ENCODE peak calls at places on chromosome 5, in nine cellular contexts. N, S, V, G, J, L, T, D and B are unnamed samples.
A peak's percentile ranks its signal among the peaks of the same experiment; 100 is the strongest.

GRCh38 chr5:36029914-36030313 is 36.8 kb downstream of the UGT3A2 start:
- DNase-seq in J (no peak), L (no peak), N (no peak), G (no peak), S (peak; percentile 68), D (no peak), V (no peak), T (no peak), B (peak; percentile 57)

GRCh38 chr5:78569441-78569840 is 79.1 kb downstream of the LHFPL2 start:
- DNase-seq in V (no peak), L (no peak), D (peak; percentile 87), S (no peak), J (peak; percentile 18), T (no peak), G (peak; percentile 28), N (peak; percentile 73), B (no peak)

GRCh38 chr5:72079288-72079687 is 28.0 kb upstream of the MAP1B start:
- DNase-seq in V (no peak), S (no peak), L (no peak), T (no peak), N (no peak), D (no peak), G (peak; percentile 50), J (no peak), B (no peak)

GRCh38 chr5:5014836-5015235 is 125.3 kb upstream of the ADAMTS16 start:
- DNase-seq in V (no peak), G (no peak), N (no peak), D (no peak), S (no peak), L (no peak), T (no peak), J (no peak), B (no peak)

GRCh38 chr5:73312146-73312871 is 136.3 kb downstream of the FOXD1 start:
- DNase-seq in T (no peak), L (peak; percentile 6), D (no peak), S (no peak), J (peak; percentile 22), G (no peak), N (no peak), V (no peak), B (no peak)

GRCh38 chr5:13553896-13554295 is 390.6 kb downstream of the DNAH5 start:
- DNase-seq in T (peak; percentile 35), G (no peak), S (no peak), N (peak; percentile 5), V (no peak), D (no peak), J (no peak), L (no peak), B (no peak)

GRCh38 chr5:116035123-116035522 is 2.9 kb downstream of the ARL14EPL start:
- DNase-seq in J (no peak), D (no peak), N (no peak), S (no peak), G (no peak), V (no peak), L (no peak), T (no peak), B (no peak)

GRCh38 chr5:160286947-160287346 is 25.4 kb downstream of the CCNJL start:
- DNase-seq in D (no peak), L (no peak), J (no peak), G (no peak), S (no peak), V (no peak), N (no peak), T (no peak), B (no peak)

GRCh38 chr5:61052870-61053269 is 107.9 kb downstream of the NDUFAF2 start:
- DNase-seq in N (peak; percentile 5), G (no peak), J (no peak), S (no peak), L (no peak), D (no peak), T (no peak), V (no peak), B (no peak)

GRCh38 chr5:40738502-40738901 is 17.3 kb downstream of the TTC33 start:
- DNase-seq in G (no peak), N (no peak), S (no peak), T (no peak), L (no peak), D (no peak), J (no peak), V (no peak), B (no peak)

GRCh38 chr5:58060971-58061370 is 398.9 kb downstream of the PLK2 start:
- DNase-seq in L (no peak), J (no peak), S (no peak), D (no peak), G (no peak), V (no peak), T (no peak), N (no peak), B (no peak)

GRCh38 chr5:1514027-1514818 is 9.5 kb downstream of the LPCAT1 start:
- DNase-seq in D (peak; percentile 56), J (peak; percentile 4), L (no peak), N (no peak), T (no peak), V (no peak), S (peak; percentile 9), G (peak; percentile 9), B (no peak)

GRCh38 chr5:51271261-51271660 is 112.0 kb upstream of the ISL1 start:
- DNase-seq in S (no peak), L (no peak), J (no peak), V (no peak), N (no peak), T (no peak), D (no peak), G (no peak), B (no peak)

GRCh38 chr5:32059779-32060178 is 114.3 kb downstream of the GOLPH3 start:
- DNase-seq in V (no peak), G (no peak), D (no peak), S (no peak), T (no peak), L (no peak), J (no peak), N (no peak), B (no peak)

GRCh38 chr5:2896371-2897275 is 145.1 kb upstream of the IRX2 start:
- DNase-seq in V (no peak), G (no peak), S (no peak), J (no peak), D (no peak), L (no peak), T (no peak), N (no peak), B (no peak)

DNA sequence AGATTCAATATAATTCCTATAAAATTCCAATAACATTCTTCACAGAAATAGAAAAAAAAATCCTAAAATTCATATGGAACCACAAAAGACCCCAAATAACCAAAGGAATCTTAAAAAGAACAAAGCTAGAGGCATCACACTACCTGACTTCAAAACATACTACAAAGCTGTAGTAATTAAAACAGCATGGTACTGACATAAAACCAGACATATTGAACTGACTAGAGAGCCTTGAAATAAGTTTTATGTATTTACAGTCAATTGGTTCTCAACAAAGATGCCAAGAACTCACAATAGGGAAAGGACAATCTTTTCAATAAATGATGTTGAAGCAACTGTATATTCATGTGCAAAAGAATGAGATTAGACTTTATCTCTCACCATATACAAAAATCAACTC is 36.9 kb downstream of the BTNL9 start:
- DNase-seq in D (no peak), V (no peak), S (no peak), J (no peak), G (no peak), N (no peak), L (no peak), T (no peak), B (no peak)
- H3K27ac ChIP-seq in D (no peak overlapping the region), V (no peak overlapping the region), S (no peak overlapping the region), J (no peak overlapping the region), G (no peak overlapping the region), N (no peak overlapping the region), L (no peak overlapping the region), T (no peak overlapping the region), B (no peak overlapping the region)

GRCh38 chr5:172849636-172850453 is 15.8 kb downstream of the ERGIC1 start:
- DNase-seq in T (no peak), V (peak; percentile 86), J (peak; percentile 77), S (no peak), L (no peak), G (no peak), N (no peak), D (no peak), B (no peak)

GRCh38 chr5:172853355-172853975 is 19.4 kb downstream of the ERGIC1 start:
- DNase-seq in V (peak; percentile 26), L (no peak), N (no peak), S (no peak), J (no peak), T (no peak), G (no peak), D (no peak), B (no peak)

GRCh38 chr5:172852490-172853354 is 18.7 kb downstream of the ERGIC1 start:
- DNase-seq in L (no peak), J (peak; percentile 42), N (no peak), V (peak; percentile 30), T (no peak), S (no peak), G (no peak), D (no peak), B (no peak)

GRCh38 chr5:172848419-172848818 is 14.4 kb downstream of the ERGIC1 start:
- DNase-seq in L (no peak), V (no peak), D (no peak), S (no peak), N (no peak), T (no peak), G (no peak), J (peak; percentile 35), B (no peak)

GRCh38 chr5:172850454-172850797 is 16.4 kb downstream of the ERGIC1 start:
- DNase-seq in V (no peak), J (no peak), D (no peak), S (no peak), T (no peak), G (no peak), N (no peak), L (no peak), B (no peak)
- H3K27ac ChIP-seq in V (peak overlapping the region; percentile 55), J (peak overlapping the region; percentile 67), D (no peak overlapping the region), S (no peak overlapping the region), T (no peak overlapping the region), G (no peak overlapping the region), N (no peak overlapping the region), L (no peak overlapping the region), B (no peak overlapping the region)

DNA sequence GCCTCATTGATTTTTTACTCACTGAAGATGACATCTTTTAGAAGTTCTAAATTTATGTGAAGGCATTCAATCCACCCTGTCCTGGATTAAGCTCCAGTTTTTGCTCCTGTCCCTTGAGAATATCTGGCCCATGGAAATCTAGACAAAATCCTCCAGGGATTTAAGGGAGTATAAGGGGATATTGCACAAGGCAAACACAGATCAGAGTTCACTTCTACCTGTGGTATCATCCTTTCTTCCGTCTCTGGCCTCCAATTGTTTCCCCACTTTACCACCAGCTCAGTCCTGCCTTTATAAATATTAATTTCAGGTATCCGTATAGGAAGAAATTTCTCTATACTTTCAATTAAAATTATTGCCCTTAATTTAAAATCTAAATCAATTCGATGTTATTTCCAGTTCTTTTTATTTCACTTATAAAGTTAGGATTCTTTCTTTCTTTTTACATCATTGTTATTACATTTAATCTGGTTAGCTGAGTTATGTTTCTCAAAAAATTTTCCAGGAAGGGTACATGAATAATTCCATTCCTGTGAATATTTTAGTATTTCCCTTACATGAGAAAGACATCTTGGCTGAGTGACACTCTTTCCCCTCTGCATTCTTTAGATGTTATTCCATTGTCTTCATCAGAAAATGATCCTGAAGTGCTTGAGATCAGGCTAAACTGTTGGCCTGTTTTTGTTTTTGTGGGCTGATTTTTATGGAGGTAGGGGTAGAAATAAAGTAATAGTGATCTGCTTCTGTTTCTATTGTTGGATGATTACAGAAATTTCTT is 194.3 kb upstream of the MAP3K1 start:
- DNase-seq in S (no peak), T (no peak), J (no peak), L (no peak), V (no peak), D (no peak), G (no peak), N (peak; percentile 69), B (no peak)
- H3K27ac ChIP-seq in S (no peak overlapping the region), T (no peak overlapping the region), J (no peak overlapping the region), L (no peak overlapping the region), V (no peak overlapping the region), D (no peak overlapping the region), G (no peak overlapping the region), N (peak overlapping the region; percentile 33), B (no peak overlapping the region)

GRCh38 chr5:122776143-122776542 is 1.3 kb downstream of the SNX2 start:
- DNase-seq in G (no peak), L (no peak), D (no peak), S (no peak), T (no peak), N (no peak), V (peak; percentile 20), J (no peak), B (no peak)
- H3K27ac ChIP-seq in G (no peak overlapping the region), L (no peak overlapping the region), D (peak overlapping the region; percentile 94), S (no peak overlapping the region), T (no peak overlapping the region), N (no peak overlapping the region), V (peak overlapping the region; percentile 75), J (peak overlapping the region; percentile 86), B (no peak overlapping the region)